ENCODE peak calls at places on chromosomes 13 and 19, in five cellular contexts. One of them, this sample, is unnamed.

GRCh38 chr19:31572671-31573298 is 223.5 kb upstream of the TSHZ3 start:
- DNase-seq in Peyer's patch: no peak
- DNase-seq in heart right ventricle: no peak
- DNase-seq in hepatocyte: no peak
- DNase-seq in choroid plexus epithelial cell: no peak
- DNase-seq in this sample: no peak

GRCh38 chr13:97967948-97968347 is 14.5 kb downstream of the IPO5 start:
- DNase-seq in Peyer's patch: no peak
- DNase-seq in heart right ventricle: peak
- DNase-seq in hepatocyte: no peak
- DNase-seq in choroid plexus epithelial cell: peak
- DNase-seq in this sample: peak

GRCh38 chr19:33293255-33294057 is 8.9 kb downstream of the CEBPA start:
- DNase-seq in Peyer's patch: no peak
- DNase-seq in heart right ventricle: no peak
- DNase-seq in hepatocyte: peak
- DNase-seq in choroid plexus epithelial cell: peak
- DNase-seq in this sample: peak

GRCh38 chr19:4493929-4494690 is 22.0 kb downstream of the HDGFL2 start:
- DNase-seq in Peyer's patch: no peak
- DNase-seq in heart right ventricle: no peak
- DNase-seq in hepatocyte: no peak
- DNase-seq in choroid plexus epithelial cell: no peak
- DNase-seq in this sample: no peak

GRCh38 chr19:45826934-45827333 is 11.8 kb upstream of the RSPH6A start:
- DNase-seq in Peyer's patch: no peak
- DNase-seq in heart right ventricle: no peak
- DNase-seq in hepatocyte: no peak
- DNase-seq in choroid plexus epithelial cell: peak
- DNase-seq in this sample: no peak

GRCh38 chr13:51697855-51698254 is 106.1 kb downstream of the DHRS12 start:
- DNase-seq in Peyer's patch: no peak
- DNase-seq in heart right ventricle: no peak
- DNase-seq in hepatocyte: no peak
- DNase-seq in choroid plexus epithelial cell: peak
- DNase-seq in this sample: no peak

GRCh38 chr19:43430142-43430710 is 15.5 kb downstream of the TEX101 start:
- DNase-seq in Peyer's patch: no peak
- DNase-seq in heart right ventricle: no peak
- DNase-seq in hepatocyte: peak
- DNase-seq in choroid plexus epithelial cell: no peak
- DNase-seq in this sample: no peak

GRCh38 chr19:13241321-13242104 is 91.3 kb downstream of the IER2 start:
- DNase-seq in Peyer's patch: no peak
- DNase-seq in heart right ventricle: no peak
- DNase-seq in hepatocyte: no peak
- DNase-seq in choroid plexus epithelial cell: no peak
- DNase-seq in this sample: no peak

GRCh38 chr19:39497850-39498261 is 891 bp upstream of the DLL3 start:
- DNase-seq in Peyer's patch: peak
- DNase-seq in heart right ventricle: no peak
- DNase-seq in hepatocyte: peak
- DNase-seq in choroid plexus epithelial cell: peak
- DNase-seq in this sample: peak

GRCh38 chr19:7177926-7178325 is 108.4 kb downstream of the ZNF557 start:
- DNase-seq in Peyer's patch: no peak
- DNase-seq in heart right ventricle: no peak
- DNase-seq in hepatocyte: no peak
- DNase-seq in choroid plexus epithelial cell: no peak
- DNase-seq in this sample: peak

GRCh38 chr19:2969104-2969504 is 8.3 kb upstream of the TLE6 start:
- DNase-seq in Peyer's patch: no peak
- DNase-seq in heart right ventricle: peak
- DNase-seq in hepatocyte: peak
- DNase-seq in choroid plexus epithelial cell: peak
- DNase-seq in this sample: peak

GRCh38 chr13:33186851-33187250 is 98.7 kb downstream of the STARD13 start:
- DNase-seq in Peyer's patch: no peak
- DNase-seq in heart right ventricle: no peak
- DNase-seq in hepatocyte: no peak
- DNase-seq in choroid plexus epithelial cell: peak
- DNase-seq in this sample: peak

GRCh38 chr13:105340061-105340606 is 1195.3 kb downstream of the EFNB2 start:
- DNase-seq in Peyer's patch: no peak
- DNase-seq in heart right ventricle: no peak
- DNase-seq in hepatocyte: no peak
- DNase-seq in choroid plexus epithelial cell: no peak
- DNase-seq in this sample: no peak

GRCh38 chr19:50512999-50513745 is 541 bp downstream of the ASPDH start:
- DNase-seq in Peyer's patch: peak
- DNase-seq in heart right ventricle: no peak
- DNase-seq in hepatocyte: no peak
- DNase-seq in choroid plexus epithelial cell: no peak
- DNase-seq in this sample: no peak

GRCh38 chr13:74191036-74191809 is 57.0 kb upstream of the KLF12 start:
- DNase-seq in Peyer's patch: no peak
- DNase-seq in heart right ventricle: no peak
- DNase-seq in hepatocyte: no peak
- DNase-seq in choroid plexus epithelial cell: peak
- DNase-seq in this sample: no peak

GRCh38 chr19:6723738-6724137 is 3.3 kb upstream of the C3 start:
- DNase-seq in Peyer's patch: no peak
- DNase-seq in heart right ventricle: no peak
- DNase-seq in hepatocyte: no peak
- DNase-seq in choroid plexus epithelial cell: no peak
- DNase-seq in this sample: no peak

GRCh38 chr19:16369664-16370576 is 45.3 kb downstream of the KLF2 start:
- DNase-seq in Peyer's patch: peak
- DNase-seq in heart right ventricle: no peak
- DNase-seq in hepatocyte: no peak
- DNase-seq in choroid plexus epithelial cell: no peak
- DNase-seq in this sample: no peak

GRCh38 chr19:8307400-8307964 is 676 bp downstream of the CD320 start:
- DNase-seq in Peyer's patch: no peak
- DNase-seq in heart right ventricle: no peak
- DNase-seq in hepatocyte: no peak
- DNase-seq in choroid plexus epithelial cell: no peak
- DNase-seq in this sample: no peak

GRCh38 chr13:28229522-28229921 is 91.2 kb downstream of the PAN3 start:
- DNase-seq in Peyer's patch: no peak
- DNase-seq in heart right ventricle: no peak
- DNase-seq in hepatocyte: no peak
- DNase-seq in choroid plexus epithelial cell: no peak
- DNase-seq in this sample: no peak

GRCh38 chr19:47357788-47358680 is 8.9 kb downstream of the DHX34 start:
- DNase-seq in Peyer's patch: no peak
- DNase-seq in heart right ventricle: no peak
- DNase-seq in hepatocyte: no peak
- DNase-seq in choroid plexus epithelial cell: peak
- DNase-seq in this sample: no peak

GRCh38 chr19:52099497-52100138 is 4.1 kb upstream of the ZNF841 start:
- DNase-seq in Peyer's patch: no peak
- DNase-seq in heart right ventricle: no peak
- DNase-seq in hepatocyte: no peak
- DNase-seq in choroid plexus epithelial cell: peak
- DNase-seq in this sample: no peak

GRCh38 chr19:52095172-52096014 is at the start of gene ZNF841:
- DNase-seq in Peyer's patch: peak
- DNase-seq in heart right ventricle: peak
- DNase-seq in hepatocyte: peak
- DNase-seq in choroid plexus epithelial cell: peak
- DNase-seq in this sample: peak

GRCh38 chr19:52094526-52094925 is 1.0 kb downstream of the ZNF841 start:
- DNase-seq in Peyer's patch: no peak
- DNase-seq in heart right ventricle: no peak
- DNase-seq in hepatocyte: peak
- DNase-seq in choroid plexus epithelial cell: no peak
- DNase-seq in this sample: no peak
- H3K4me3 ChIP-seq in Peyer's patch: peak
- H3K4me3 ChIP-seq in heart right ventricle: peak
- H3K4me3 ChIP-seq in hepatocyte: peak
- H3K4me3 ChIP-seq in choroid plexus epithelial cell: peak
- H3K4me3 ChIP-seq in this sample: peak

GRCh38 chr13:70960841-70961443 is 852.7 kb upstream of the KLHL1 start:
- DNase-seq in Peyer's patch: no peak
- DNase-seq in heart right ventricle: no peak
- DNase-seq in hepatocyte: peak
- DNase-seq in choroid plexus epithelial cell: peak
- DNase-seq in this sample: peak
- TF ChIP-seq CTCF in Peyer's patch: no peak
- TF ChIP-seq CTCF in heart right ventricle: peak
- TF ChIP-seq CTCF in hepatocyte: peak
- TF ChIP-seq CTCF in choroid plexus epithelial cell: peak
- TF ChIP-seq CTCF in this sample: peak

GRCh38 chr19:49423278-49423984 is at the start of gene PTH2:
- DNase-seq in Peyer's patch: no peak
- DNase-seq in heart right ventricle: no peak
- DNase-seq in hepatocyte: no peak
- DNase-seq in choroid plexus epithelial cell: no peak
- DNase-seq in this sample: no peak
- H3K4me3 ChIP-seq in Peyer's patch: peak
- H3K4me3 ChIP-seq in heart right ventricle: peak
- H3K4me3 ChIP-seq in hepatocyte: no peak
- H3K4me3 ChIP-seq in choroid plexus epithelial cell: no peak
- H3K4me3 ChIP-seq in this sample: no peak

GRCh38 chr13:24745516-24745860 is 18.5 kb upstream of the RNF17 start:
- DNase-seq in Peyer's patch: no peak
- DNase-seq in heart right ventricle: no peak
- DNase-seq in hepatocyte: no peak
- DNase-seq in choroid plexus epithelial cell: no peak
- DNase-seq in this sample: no peak

GRCh38 chr13:24747248-24748151 is 16.5 kb upstream of the RNF17 start:
- DNase-seq in Peyer's patch: no peak
- DNase-seq in heart right ventricle: no peak
- DNase-seq in hepatocyte: peak
- DNase-seq in choroid plexus epithelial cell: peak
- DNase-seq in this sample: no peak

GRCh38 chr13:24744247-24744646 is 19.7 kb upstream of the RNF17 start:
- DNase-seq in Peyer's patch: no peak
- DNase-seq in heart right ventricle: no peak
- DNase-seq in hepatocyte: no peak
- DNase-seq in choroid plexus epithelial cell: no peak
- DNase-seq in this sample: no peak

GRCh38 chr13:24745861-24746617 is 17.9 kb upstream of the RNF17 start:
- DNase-seq in Peyer's patch: no peak
- DNase-seq in heart right ventricle: no peak
- DNase-seq in hepatocyte: no peak
- DNase-seq in choroid plexus epithelial cell: no peak
- DNase-seq in this sample: no peak

DNA sequence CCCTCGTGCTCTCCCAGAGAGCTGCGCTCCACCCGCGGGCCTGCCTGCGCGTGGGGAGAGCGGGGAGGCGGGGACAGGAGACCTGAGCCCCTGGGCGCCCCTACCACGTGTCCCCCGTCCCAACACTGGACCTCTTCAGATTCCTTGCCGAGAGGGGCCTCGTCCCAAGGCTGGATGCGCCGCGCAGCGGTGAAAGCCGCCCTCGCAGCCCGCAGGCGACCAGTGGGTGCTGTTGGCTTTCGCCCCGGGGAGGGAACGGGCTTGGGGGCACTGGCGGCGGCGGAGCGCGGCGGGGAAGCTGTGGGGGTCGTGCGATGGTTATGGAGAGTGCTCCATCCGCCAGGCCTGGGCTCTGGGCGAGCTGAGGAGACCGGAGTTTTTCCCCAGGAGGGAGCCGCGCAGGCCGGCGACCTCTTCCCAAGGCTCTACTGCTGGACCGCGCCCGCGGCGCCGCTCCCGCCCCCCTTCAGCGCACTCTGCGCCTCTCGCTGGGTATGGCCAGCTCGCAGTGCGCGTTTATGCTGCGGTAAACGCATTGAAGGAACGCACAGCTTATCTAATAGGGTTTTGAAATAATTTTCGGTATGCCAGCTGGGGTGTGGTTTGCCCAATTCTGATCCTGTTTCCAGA is 17.2 kb upstream of the RNF17 start:
- DNase-seq in Peyer's patch: no peak
- DNase-seq in heart right ventricle: no peak
- DNase-seq in hepatocyte: peak
- DNase-seq in choroid plexus epithelial cell: peak
- DNase-seq in this sample: no peak
- TF ChIP-seq CTCF in Peyer's patch: no peak
- TF ChIP-seq CTCF in heart right ventricle: peak
- TF ChIP-seq CTCF in hepatocyte: peak
- TF ChIP-seq CTCF in choroid plexus epithelial cell: peak
- TF ChIP-seq CTCF in this sample: peak

GRCh38 chr19:21326169-21326568 is 3.0 kb downstream of the ZNF708 start:
- DNase-seq in Peyer's patch: no peak
- DNase-seq in heart right ventricle: no peak
- DNase-seq in hepatocyte: no peak
- DNase-seq in choroid plexus epithelial cell: no peak
- DNase-seq in this sample: no peak
- H3K4me3 ChIP-seq in Peyer's patch: no peak
- H3K4me3 ChIP-seq in heart right ventricle: no peak
- H3K4me3 ChIP-seq in hepatocyte: no peak
- H3K4me3 ChIP-seq in choroid plexus epithelial cell: no peak
- H3K4me3 ChIP-seq in this sample: no peak

DNA sequence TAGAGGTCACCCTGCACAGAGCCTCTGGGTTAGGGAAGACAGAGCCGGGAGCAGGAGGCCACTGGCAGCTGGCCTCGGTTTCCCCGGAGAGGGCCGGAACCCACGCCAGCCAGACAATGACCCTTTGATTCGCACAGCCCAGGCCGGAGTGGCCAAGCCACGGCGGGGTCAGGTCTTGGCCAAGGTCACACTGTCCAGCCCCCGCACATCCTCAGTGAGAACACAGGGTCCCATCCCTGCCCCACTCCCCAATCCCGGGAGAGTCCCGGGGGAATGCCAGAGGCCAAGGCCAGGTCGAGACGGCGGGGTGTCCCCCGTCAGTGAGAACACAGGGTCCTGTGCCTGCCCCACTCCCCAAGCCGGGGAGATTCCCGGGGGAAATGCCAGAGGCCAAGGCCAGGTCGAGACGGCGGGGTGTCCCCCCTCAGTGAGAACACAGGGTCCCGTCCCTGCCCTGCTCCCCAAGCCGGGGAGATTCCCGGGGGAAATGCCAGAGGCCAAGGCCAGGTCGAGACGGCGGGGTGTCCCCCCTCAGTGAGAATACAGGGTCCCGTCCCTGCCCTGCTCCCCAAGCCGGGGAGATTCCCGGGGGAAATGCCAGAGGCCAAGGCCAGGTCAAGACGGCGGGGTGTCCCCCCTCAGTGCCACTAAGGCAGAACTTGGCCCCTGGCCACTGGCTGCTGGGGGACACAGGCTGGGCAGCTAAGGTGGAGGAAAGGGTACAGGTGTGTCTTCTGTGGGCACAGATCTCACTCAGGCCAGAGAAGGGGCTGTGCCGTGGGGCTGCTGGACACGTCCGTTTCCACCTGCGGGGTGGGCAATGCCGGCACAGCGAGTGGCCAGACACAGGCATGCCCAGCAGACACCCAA is 1.7 kb upstream of the FSTL3 start:
- DNase-seq in Peyer's patch: peak
- DNase-seq in heart right ventricle: no peak
- DNase-seq in hepatocyte: peak
- DNase-seq in choroid plexus epithelial cell: no peak
- DNase-seq in this sample: no peak
- TF ChIP-seq CTCF in Peyer's patch: no peak
- TF ChIP-seq CTCF in heart right ventricle: no peak
- TF ChIP-seq CTCF in hepatocyte: no peak
- TF ChIP-seq CTCF in choroid plexus epithelial cell: no peak
- TF ChIP-seq CTCF in this sample: no peak

GRCh38 chr13:30739646-30740642 is 4.6 kb downstream of the ALOX5AP start:
- DNase-seq in Peyer's patch: no peak
- DNase-seq in heart right ventricle: no peak
- DNase-seq in hepatocyte: no peak
- DNase-seq in choroid plexus epithelial cell: peak
- DNase-seq in this sample: peak
- H3K4me3 ChIP-seq in Peyer's patch: no peak
- H3K4me3 ChIP-seq in heart right ventricle: no peak
- H3K4me3 ChIP-seq in hepatocyte: no peak
- H3K4me3 ChIP-seq in choroid plexus epithelial cell: peak
- H3K4me3 ChIP-seq in this sample: peak

This sample was measured in fibroblast of pulmonary artery.